ENCODE peak calls at places on chromosome 3, in eight cellular contexts. E is EH, L is chondrocyte, T is myocyte, Z is endothelial cell, J is globus pallidus, C is GM13976, V is mesothelial cell of epicardium. X is an unnamed sample.

GRCh38 chr3:49248828-49249227 is 28.2 kb downstream of the C3orf62 start:
- DNase-seq in V (no peak), T (peak), Z (no peak), L (no peak), J (peak), E (peak), C (peak), X (no peak)

GRCh38 chr3:70291097-70291482 is 21.3 kb downstream of the MDFIC2 start:
- DNase-seq in E (no peak), V (no peak), J (no peak), C (no peak), Z (no peak), T (no peak), L (no peak), X (no peak)

GRCh38 chr3:30518201-30518864 is 88.1 kb upstream of the TGFBR2 start:
- DNase-seq in Z (no peak), J (peak), L (no peak), C (no peak), E (no peak), T (no peak), V (no peak), X (no peak)

GRCh38 chr3:66473637-66474036 is 27.2 kb downstream of the LRIG1 start:
- DNase-seq in J (no peak), L (no peak), T (no peak), Z (no peak), E (peak), C (no peak), V (no peak), X (no peak)

GRCh38 chr3:159252772-159253384 is 451.0 kb downstream of the MFSD1 start:
- DNase-seq in T (peak), L (no peak), J (no peak), E (peak), C (peak), V (no peak), Z (peak), X (peak)

GRCh38 chr3:9037113-9037715 is 73.9 kb upstream of the RAD18 start:
- DNase-seq in E (peak), V (no peak), J (no peak), Z (no peak), T (no peak), C (no peak), L (no peak), X (no peak)

GRCh38 chr3:18035641-18036466 is 293.4 kb upstream of the TBC1D5 start:
- DNase-seq in Z (no peak), V (no peak), L (no peak), C (no peak), E (no peak), J (no peak), T (no peak), X (no peak)

GRCh38 chr3:46087871-46088270 is 60.6 kb upstream of the XCR1 start:
- DNase-seq in L (no peak), E (peak), J (peak), Z (no peak), C (no peak), T (peak), V (no peak), X (no peak)

GRCh38 chr3:188712257-188712924 is 459.4 kb upstream of the TPRG1 start:
- DNase-seq in V (no peak), C (no peak), J (peak), L (no peak), Z (no peak), T (no peak), E (peak), X (no peak)

GRCh38 chr3:16808393-16809107 is 76.2 kb upstream of the PLCL2 start:
- DNase-seq in J (no peak), C (no peak), T (no peak), E (no peak), V (no peak), L (no peak), Z (no peak), X (no peak)

GRCh38 chr3:184227481-184227935 is 1.9 kb upstream of the VWA5B2 start:
- DNase-seq in C (peak), V (no peak), T (peak), E (peak), Z (peak), J (no peak), L (no peak), X (no peak)

GRCh38 chr3:77254967-77255831 is 215.3 kb downstream of the ROBO2 start:
- DNase-seq in Z (peak), J (peak), V (no peak), E (peak), L (no peak), C (peak), T (peak), X (no peak)

GRCh38 chr3:83514130-83514914 is 1444.5 kb upstream of the CADM2 start:
- DNase-seq in C (no peak), E (no peak), Z (no peak), V (no peak), L (no peak), J (no peak), T (no peak), X (no peak)

GRCh38 chr3:45978348-45978747 is 17.3 kb downstream of the FYCO1 start:
- DNase-seq in V (no peak), L (no peak), C (no peak), J (no peak), T (peak), E (no peak), Z (no peak), X (no peak)